ENCODE peak calls at places on chromosomes 11 and 22, in five cellular contexts. One of them, this sample, is unnamed.

GRCh38 chr11:75968021-75968685 is 153.1 kb downstream of the UVRAG start:
- DNase-seq in A549: no peak
- DNase-seq in H1: no peak
- DNase-seq in IMR-90: peak
- DNase-seq in K562: no peak
- DNase-seq in this sample: no peak

GRCh38 chr11:37450613-37451012 is 852.6 kb upstream of the RAG2 start:
- DNase-seq in A549: no peak
- DNase-seq in H1: no peak
- DNase-seq in IMR-90: peak
- DNase-seq in K562: no peak
- DNase-seq in this sample: no peak

GRCh38 chr22:28855355-28856094 is 27.8 kb upstream of the ZNRF3 start:
- DNase-seq in A549: peak
- DNase-seq in H1: no peak
- DNase-seq in IMR-90: peak
- DNase-seq in K562: peak
- DNase-seq in this sample: peak

GRCh38 chr11:2216400-2217064 is 44.9 kb upstream of the TH start:
- DNase-seq in A549: no peak
- DNase-seq in H1: no peak
- DNase-seq in IMR-90: no peak
- DNase-seq in K562: no peak
- DNase-seq in this sample: no peak

GRCh38 chr11:57779275-57779674 is 17.7 kb downstream of the CTNND1 start:
- DNase-seq in A549: peak
- DNase-seq in H1: no peak
- DNase-seq in IMR-90: peak
- DNase-seq in K562: no peak
- DNase-seq in this sample: peak

GRCh38 chr22:19825016-19825339 is 29.7 kb downstream of the GNB1L start:
- DNase-seq in A549: no peak
- DNase-seq in H1: no peak
- DNase-seq in IMR-90: no peak
- DNase-seq in K562: no peak
- DNase-seq in this sample: no peak

GRCh38 chr11:44903518-44903917 is 47.2 kb downstream of the TP53I11 start:
- DNase-seq in A549: no peak
- DNase-seq in H1: no peak
- DNase-seq in IMR-90: no peak
- DNase-seq in K562: no peak
- DNase-seq in this sample: no peak

GRCh38 chr11:65445604-65446445 is 23.2 kb downstream of the NEAT1 start:
- DNase-seq in A549: no peak
- DNase-seq in H1: no peak
- DNase-seq in IMR-90: peak
- DNase-seq in K562: peak
- DNase-seq in this sample: no peak

GRCh38 chr11:120717042-120717441 is 205.5 kb downstream of the GRIK4 start:
- DNase-seq in A549: no peak
- DNase-seq in H1: no peak
- DNase-seq in IMR-90: no peak
- DNase-seq in K562: no peak
- DNase-seq in this sample: no peak

GRCh38 chr11:68923614-68924013 is 19.9 kb downstream of the IGHMBP2 start:
- DNase-seq in A549: no peak
- DNase-seq in H1: no peak
- DNase-seq in IMR-90: no peak
- DNase-seq in K562: no peak
- DNase-seq in this sample: no peak

GRCh38 chr11:31645747-31646146 is 136.2 kb downstream of the ELP4 start:
- DNase-seq in A549: peak
- DNase-seq in H1: no peak
- DNase-seq in IMR-90: peak
- DNase-seq in K562: peak
- DNase-seq in this sample: peak

GRCh38 chr22:20026204-20026908 is 5.4 kb downstream of the TANGO2 start:
- DNase-seq in A549: no peak
- DNase-seq in H1: no peak
- DNase-seq in IMR-90: no peak
- DNase-seq in K562: no peak
- DNase-seq in this sample: no peak

GRCh38 chr22:50008151-50009040 is 4.2 kb downstream of the IL17REL start:
- DNase-seq in A549: no peak
- DNase-seq in H1: no peak
- DNase-seq in IMR-90: no peak
- DNase-seq in K562: no peak
- DNase-seq in this sample: no peak

GRCh38 chr11:34481307-34481706 is 32.3 kb downstream of the ELF5 start:
- DNase-seq in A549: no peak
- DNase-seq in H1: no peak
- DNase-seq in IMR-90: no peak
- DNase-seq in K562: no peak
- DNase-seq in this sample: no peak

GRCh38 chr22:50625568-50626313 is 2.2 kb downstream of the ARSA start:
- DNase-seq in A549: no peak
- DNase-seq in H1: no peak
- DNase-seq in IMR-90: no peak
- DNase-seq in K562: no peak
- DNase-seq in this sample: no peak

GRCh38 chr11:126113963-126114362 is 51.3 kb upstream of the CDON start:
- DNase-seq in A549: no peak
- DNase-seq in H1: no peak
- DNase-seq in IMR-90: no peak
- DNase-seq in K562: no peak
- DNase-seq in this sample: no peak
- TF ChIP-seq USF2 in A549: no peak
- TF ChIP-seq USF2 in H1: no peak
- TF ChIP-seq USF2 in IMR-90: no peak
- TF ChIP-seq USF2 in K562: no peak
- TF ChIP-seq USF2 in this sample: no peak

DNA sequence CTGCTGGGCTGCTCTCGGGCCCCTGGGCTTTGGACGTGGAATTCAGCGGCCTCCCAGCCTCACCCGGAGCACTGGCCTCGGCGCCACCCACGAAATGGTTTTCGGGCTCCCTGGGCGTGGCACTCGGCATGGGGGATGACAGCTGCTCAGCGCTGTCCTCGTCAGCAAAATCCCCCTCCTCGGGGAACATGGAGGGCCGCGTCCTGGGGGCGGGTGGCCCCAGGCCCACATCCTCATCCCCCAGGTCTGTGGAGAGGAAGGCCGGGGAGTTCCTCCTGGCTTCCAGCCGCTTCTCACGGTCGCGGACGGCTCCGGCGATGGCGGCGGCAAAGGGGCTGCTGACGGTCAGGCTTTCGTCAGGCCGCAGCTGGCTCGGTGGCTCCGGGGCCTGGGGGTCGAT is 88.4 kb downstream of the CTTN start:
- DNase-seq in A549: no peak
- DNase-seq in H1: no peak
- DNase-seq in IMR-90: no peak
- DNase-seq in K562: no peak
- DNase-seq in this sample: no peak
- TF ChIP-seq MAFK in A549: no peak
- TF ChIP-seq MAFK in H1: no peak
- TF ChIP-seq MAFK in IMR-90: no peak
- TF ChIP-seq MAFK in K562: no peak
- TF ChIP-seq MAFK in this sample: no peak

DNA sequence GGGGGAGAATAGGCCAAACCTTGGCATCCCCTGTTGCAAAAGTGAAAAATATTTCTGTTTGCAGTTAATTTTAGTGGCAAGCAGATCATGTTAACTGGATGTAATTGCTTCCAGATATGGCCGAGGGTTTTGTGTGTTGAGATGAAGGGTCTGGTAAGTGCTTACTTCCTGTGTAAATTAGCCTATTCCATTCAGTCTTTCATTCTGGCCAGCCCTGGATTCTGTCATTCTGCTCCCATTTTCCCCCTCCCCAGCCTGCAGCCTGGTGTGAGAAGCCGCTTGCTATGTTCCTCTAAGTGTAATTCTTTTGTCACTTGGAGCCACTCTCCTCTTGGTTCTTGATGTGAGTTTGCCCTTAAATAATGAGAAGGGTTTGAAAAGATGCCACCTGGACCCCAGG is 17.5 kb downstream of the ZBTB16 start:
- DNase-seq in A549: no peak
- DNase-seq in H1: no peak
- DNase-seq in IMR-90: no peak
- DNase-seq in K562: no peak
- DNase-seq in this sample: no peak
- TF ChIP-seq USF2 in A549: no peak
- TF ChIP-seq USF2 in H1: no peak
- TF ChIP-seq USF2 in IMR-90: no peak
- TF ChIP-seq USF2 in K562: no peak
- TF ChIP-seq USF2 in this sample: no peak

DNA sequence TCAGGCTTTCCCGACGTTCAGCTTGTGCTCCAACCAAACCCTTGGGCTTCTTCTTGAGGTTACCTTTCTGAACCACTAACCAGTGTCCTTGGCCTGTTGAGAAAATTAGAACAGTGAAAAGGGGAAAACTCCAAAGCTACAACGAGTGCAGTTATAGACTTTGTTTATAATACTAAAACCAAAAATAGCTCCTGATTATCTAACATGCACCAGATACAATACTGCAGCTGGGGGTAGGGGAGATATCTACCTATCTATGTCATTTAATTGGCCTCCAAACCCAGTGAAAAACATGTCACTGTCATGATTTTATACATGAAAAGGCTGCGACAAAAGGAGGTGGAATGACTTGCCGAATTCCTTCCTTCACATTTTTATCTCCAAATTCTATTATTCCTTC is 11.9 kb downstream of the XRRA1 start:
- DNase-seq in A549: no peak
- DNase-seq in H1: no peak
- DNase-seq in IMR-90: no peak
- DNase-seq in K562: no peak
- DNase-seq in this sample: no peak
- TF ChIP-seq MAFK in A549: no peak
- TF ChIP-seq MAFK in H1: no peak
- TF ChIP-seq MAFK in IMR-90: no peak
- TF ChIP-seq MAFK in K562: no peak
- TF ChIP-seq MAFK in this sample: no peak

GRCh38 chr11:18768472-18768901 is 23.1 kb downstream of the PTPN5 start:
- DNase-seq in A549: no peak
- DNase-seq in H1: no peak
- DNase-seq in IMR-90: no peak
- DNase-seq in K562: no peak
- DNase-seq in this sample: no peak
- TF ChIP-seq USF2 in A549: no peak
- TF ChIP-seq USF2 in H1: no peak
- TF ChIP-seq USF2 in IMR-90: no peak
- TF ChIP-seq USF2 in K562: no peak
- TF ChIP-seq USF2 in this sample: no peak

This sample was measured in HepG2.